ENCODE peak calls at places on chromosomes 6 and 20, in seven cellular contexts. O, S, L, W, Q, A and C are unnamed samples.

GRCh38 chr6:47161176-47161687 is 119.1 kb upstream of the ADGRF1 start:
- DNase-seq in S (no peak), Q (peak), W (peak), A (no peak), L (no peak), O (no peak), C (peak)

GRCh38 chr6:84284428-84285033 is 57.1 kb upstream of the CEP162 start:
- DNase-seq in W (peak), A (no peak), Q (peak), S (no peak), O (no peak), L (no peak), C (no peak)

GRCh38 chr20:47620808-47621805 is 119.4 kb downstream of the NCOA3 start:
- DNase-seq in S (peak), O (peak), L (no peak), Q (peak), W (no peak), A (no peak), C (peak)

GRCh38 chr6:127342946-127343752 is at the start of gene ECHDC1:
- DNase-seq in L (peak), O (peak), Q (peak), W (peak), S (peak), A (peak), C (no peak)

GRCh38 chr6:112007805-112008204 is 46.1 kb upstream of the CCN6 start:
- DNase-seq in Q (no peak), L (no peak), W (no peak), O (no peak), A (no peak), S (no peak), C (no peak)

GRCh38 chr6:143060354-143060805 is 309 bp upstream of the AIG1 start:
- DNase-seq in W (peak), O (peak), Q (peak), S (peak), A (peak), L (peak), C (peak)

GRCh38 chr20:41392871-41393704 is 26.5 kb upstream of the EMILIN3 start:
- DNase-seq in S (no peak), A (no peak), L (peak), W (no peak), Q (no peak), O (no peak), C (no peak)

GRCh38 chr20:12660918-12661317 is 347.9 kb upstream of the SPTLC3 start:
- DNase-seq in W (no peak), S (no peak), L (no peak), Q (no peak), O (no peak), A (no peak), C (no peak)

GRCh38 chr20:14828459-14828858 is 491.0 kb upstream of the FLRT3 start:
- DNase-seq in Q (no peak), L (no peak), O (no peak), A (no peak), W (no peak), S (no peak), C (no peak)

GRCh38 chr6:104625536-104625935 is 234.2 kb downstream of the HACE1 start:
- DNase-seq in O (no peak), W (peak), A (no peak), Q (peak), S (no peak), L (no peak), C (peak)

GRCh38 chr20:33668791-33669155 is 2.0 kb downstream of the ACTL10 start:
- DNase-seq in O (no peak), W (no peak), S (no peak), A (no peak), Q (no peak), L (no peak), C (no peak)

GRCh38 chr20:32507998-32508774 is 76.9 kb downstream of the NOL4L start:
- DNase-seq in A (no peak), W (no peak), S (no peak), L (no peak), O (peak), Q (no peak), C (no peak)

GRCh38 chr20:45782890-45783289 is 8.8 kb downstream of the WFDC3 start:
- DNase-seq in O (no peak), Q (peak), W (no peak), L (no peak), A (no peak), S (no peak), C (no peak)

GRCh38 chr6:151958332-151958731 is 150.8 kb downstream of the ESR1 start:
- DNase-seq in W (no peak), S (no peak), L (no peak), O (no peak), Q (peak), A (no peak), C (peak)

GRCh38 chr6:169427856-169428255 is 174.2 kb upstream of the THBS2 start:
- DNase-seq in A (no peak), O (no peak), W (no peak), L (no peak), S (no peak), Q (no peak), C (no peak)

GRCh38 chr6:815348-815738 is 122.4 kb upstream of the EXOC2 start:
- DNase-seq in L (no peak), O (no peak), Q (no peak), W (no peak), S (no peak), A (no peak), C (no peak)

GRCh38 chr6:131658287-131658686 is 21.2 kb downstream of the ENPP3 start:
- DNase-seq in A (no peak), O (no peak), Q (no peak), S (no peak), L (no peak), W (no peak), C (no peak)

GRCh38 chr6:32627249-32627648 is 10.0 kb upstream of the HLA-DQA1 start:
- DNase-seq in S (no peak), A (no peak), Q (no peak), W (no peak), L (no peak), O (no peak), C (no peak)

GRCh38 chr20:10077081-10077471 is 42.3 kb downstream of the ANKEF1 start:
- DNase-seq in A (no peak), Q (no peak), W (no peak), S (no peak), O (no peak), L (no peak), C (no peak)

GRCh38 chr20:36162272-36162966 is 7.9 kb downstream of the EPB41L1 start:
- DNase-seq in L (no peak), Q (no peak), W (no peak), A (no peak), O (no peak), S (no peak), C (no peak)

GRCh38 chr6:19410477-19410876 is 426.7 kb upstream of the ID4 start:
- DNase-seq in Q (peak), W (peak), S (no peak), L (no peak), A (no peak), O (no peak), C (peak)

GRCh38 chr20:26135325-26136110 is 438.9 kb upstream of the ZNF337 start:
- DNase-seq in Q (no peak), S (no peak), A (no peak), L (no peak), W (no peak), O (no peak), C (no peak)

GRCh38 chr6:11144393-11144829 is 32.9 kb upstream of the ERVFRD-1 start:
- DNase-seq in L (peak), Q (peak), A (peak), W (peak), S (peak), O (peak), C (no peak)

GRCh38 chr6:85637579-85637978 is 5.1 kb downstream of the SYNCRIP start:
- DNase-seq in O (no peak), L (no peak), S (no peak), W (no peak), Q (no peak), A (no peak), C (no peak)

GRCh38 chr6:37717836-37718251 is 20.2 kb upstream of the MDGA1 start:
- DNase-seq in S (no peak), W (no peak), A (no peak), L (no peak), Q (no peak), O (no peak), C (no peak)

GRCh38 chr6:97215157-97215769 is 67.8 kb downstream of the MMS22L start:
- DNase-seq in W (peak), A (no peak), S (no peak), O (no peak), Q (peak), L (peak), C (peak)

GRCh38 chr20:63116412-63117106 is 99.4 kb downstream of the YTHDF1 start:
- DNase-seq in L (no peak), W (no peak), O (no peak), S (no peak), A (no peak), Q (peak), C (no peak)